ENCODE peak calls at places on chromosomes 4 and X, in seven cellular contexts. K is A549, W is left lung, B is HFF-Myc, Q is MM.1S, Y is fibroblast of the aortic adventitia, F is Panc1. Z is an unnamed sample.

GRCh38 chrX:429266-429825 is 42.6 kb upstream of the PPP2R3B start:
- DNase-seq in K (no peak), W (no peak), B (no peak), Q (no peak), Y (no peak), F (no peak), Z (no peak)

GRCh38 chr4:161252520-161253141 is 911.2 kb downstream of the FSTL5 start:
- DNase-seq in K (peak; percentile 39), W (no peak), B (no peak), Q (peak; percentile 74), Y (no peak), F (peak; percentile 33), Z (peak; percentile 64)

GRCh38 chrX:151983186-151983585 is 8.7 kb upstream of the GABRE start:
- DNase-seq in K (no peak), W (no peak), B (no peak), Q (no peak), Y (no peak), F (no peak), Z (no peak)

GRCh38 chr4:80266267-80266901 is at the start of gene FGF5:
- DNase-seq in K (no peak), W (peak; percentile 80), B (peak; percentile 52), Q (peak; percentile 9), Y (peak; percentile 89), F (no peak), Z (no peak)

GRCh38 chr4:62912531-62912930 is 1496.7 kb downstream of the TECRL start:
- DNase-seq in K (no peak), W (no peak), B (no peak), Q (no peak), Y (no peak), F (no peak), Z (no peak)

GRCh38 chrX:446243-446642 is 59.5 kb upstream of the PPP2R3B start:
- DNase-seq in K (no peak), W (peak; percentile 43), B (no peak), Q (no peak), Y (no peak), F (no peak), Z (no peak)

GRCh38 chrX:150062292-150063137 is 124.2 kb upstream of the EOLA2 start:
- DNase-seq in K (peak; percentile 13), W (no peak), B (peak; percentile 61), Q (no peak), Y (peak; percentile 36), F (no peak), Z (no peak)

GRCh38 chr4:1413221-1413663 is 7.0 kb upstream of the NKX1-1 start:
- DNase-seq in K (no peak), W (no peak), B (no peak), Q (no peak), Y (no peak), F (no peak), Z (no peak)

GRCh38 chr4:102449751-102450352 is 51.3 kb upstream of the NFKB1 start:
- DNase-seq in K (peak; percentile 62), W (no peak), B (no peak), Q (peak; percentile 83), Y (peak; percentile 76), F (peak; percentile 50), Z (peak; percentile 78)

GRCh38 chrX:56800307-56800706 is 71.3 kb downstream of the NBDY start:
- DNase-seq in K (no peak), W (no peak), B (no peak), Q (no peak), Y (no peak), F (no peak), Z (no peak)

GRCh38 chr4:102500371-102501175 is 586 bp upstream of the NFKB1 start:
- DNase-seq in K (peak; percentile 37), W (peak; percentile 85), B (no peak), Q (peak; percentile 55), Y (peak; percentile 61), F (no peak), Z (peak; percentile 63)

GRCh38 chr4:82569727-82570126 is 7.9 kb upstream of the TMEM150C start:
- DNase-seq in K (no peak), W (no peak), B (no peak), Q (no peak), Y (no peak), F (no peak), Z (no peak)

GRCh38 chrX:104112326-104112951 is at the start of gene ZCCHC18:
- DNase-seq in K (peak; percentile 4), W (peak; percentile 76), B (no peak), Q (peak; percentile 68), Y (peak; percentile 41), F (no peak), Z (peak; percentile 81)

GRCh38 chr4:10715696-10716095 is 31.1 kb upstream of the CLNK start:
- DNase-seq in K (no peak), W (no peak), B (peak; percentile 68), Q (no peak), Y (peak; percentile 70), F (no peak), Z (no peak)

GRCh38 chr4:7478665-7479064 is 43.9 kb upstream of the PSAPL1 start:
- DNase-seq in K (no peak), W (peak; percentile 56), B (no peak), Q (no peak), Y (no peak), F (no peak), Z (no peak)

GRCh38 chr4:1615786-1616573 is 68.1 kb downstream of the FAM53A start:
- DNase-seq in K (no peak), W (no peak), B (no peak), Q (no peak), Y (no peak), F (no peak), Z (no peak)

GRCh38 chr4:126318376-126318775 is 1003.6 kb downstream of the FAT4 start:
- DNase-seq in K (no peak), W (no peak), B (no peak), Q (no peak), Y (no peak), F (no peak), Z (no peak)

GRCh38 chr4:77473509-77473908 is 132.1 kb upstream of the CXCL13 start:
- DNase-seq in K (peak; percentile 17), W (no peak), B (no peak), Q (peak; percentile 48), Y (peak; percentile 39), F (peak; percentile 4), Z (peak; percentile 47)

GRCh38 chr4:84451546-84451945 is 47.5 kb downstream of the NKX6-1 start:
- DNase-seq in K (peak; percentile 6), W (no peak), B (no peak), Q (no peak), Y (peak; percentile 5), F (no peak), Z (peak; percentile 1)

DNA sequence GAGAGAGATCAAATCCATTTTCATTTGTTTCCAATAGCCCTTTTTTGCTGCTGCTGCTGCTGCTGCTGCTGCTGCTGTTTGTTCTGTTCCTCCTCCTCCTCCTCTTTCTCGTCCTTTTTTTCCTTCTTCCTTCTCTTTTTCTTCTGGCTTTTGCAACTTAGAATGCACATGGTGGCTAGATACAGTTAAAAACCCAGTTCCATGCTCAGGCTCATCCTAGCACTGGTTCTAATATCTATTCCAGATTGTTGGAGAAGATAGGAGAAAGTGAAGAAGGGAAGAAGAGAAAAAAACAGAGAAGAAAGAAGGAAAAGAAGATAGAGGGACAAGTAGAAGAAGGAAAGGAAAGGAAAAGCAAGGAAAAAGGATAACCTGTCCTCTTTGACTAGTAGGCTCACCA is 39.7 kb downstream of the VSIG4 start:
- DNase-seq in K (no peak), W (no peak), B (no peak), Q (no peak), Y (no peak), F (no peak), Z (no peak)
- H3K4me3 ChIP-seq in K (no peak overlapping the region), W (no peak overlapping the region), B (no peak overlapping the region), Q (no peak overlapping the region), Y (no peak overlapping the region), F (no peak overlapping the region), Z (no peak overlapping the region)

GRCh38 chrX:118644378-118644777 is 83.0 kb upstream of the IL13RA1 start:
- DNase-seq in K (peak; percentile 72), W (no peak), B (no peak), Q (no peak), Y (peak; percentile 40), F (peak; percentile 27), Z (peak; percentile 2)
- TF ChIP-seq CTCF in K (peak; percentile 69), W (peak; percentile 21), B (peak; percentile 11), Q (peak; percentile 25), Y (peak; percentile 36), F (peak; percentile 67), Z (no peak)

GRCh38 chr4:151228196-151229119 is 48.5 kb upstream of the PRSS48 start:
- DNase-seq in K (no peak), W (no peak), B (peak; percentile 27), Q (no peak), Y (peak; percentile 78), F (no peak), Z (no peak)
- H3K4me3 ChIP-seq in K (no peak overlapping the region), W (no peak overlapping the region), B (peak overlapping the region; percentile 51), Q (no peak overlapping the region), Y (peak overlapping the region; percentile 6), F (no peak overlapping the region), Z (no peak overlapping the region)

GRCh38 chr4:150006197-150006596 is 72.0 kb upstream of the DCLK2 start:
- DNase-seq in K (no peak), W (no peak), B (no peak), Q (no peak), Y (peak; percentile 76), F (no peak), Z (no peak)
- TF ChIP-seq CTCF in K (no peak), W (no peak), B (no peak), Q (no peak), Y (no peak), F (no peak), Z (no peak)

GRCh38 chr4:110799171-110799570 is 176.3 kb upstream of the PITX2 start:
- DNase-seq in K (no peak), W (no peak), B (no peak), Q (no peak), Y (no peak), F (no peak), Z (no peak)
- H3K4me3 ChIP-seq in K (no peak overlapping the region), W (no peak overlapping the region), B (no peak overlapping the region), Q (no peak overlapping the region), Y (no peak overlapping the region), F (no peak overlapping the region), Z (no peak overlapping the region)

GRCh38 chr4:107519057-107519456 is 201.0 kb downstream of the PAPSS1 start:
- DNase-seq in K (peak; percentile 8), W (no peak), B (peak; percentile 19), Q (peak; percentile 42), Y (peak; percentile 41), F (no peak), Z (peak; percentile 14)
- TF ChIP-seq CTCF in K (peak; percentile 16), W (peak; percentile 27), B (peak; percentile 59), Q (peak; percentile 61), Y (peak; percentile 39), F (peak; percentile 30), Z (peak; percentile 28)

GRCh38 chrX:46722742-46723568 is 36.0 kb downstream of the SLC9A7 start:
- DNase-seq in K (no peak), W (no peak), B (no peak), Q (no peak), Y (peak; percentile 44), F (no peak), Z (no peak)

GRCh38 chrX:46733226-46733625 is 25.7 kb downstream of the SLC9A7 start:
- DNase-seq in K (no peak), W (no peak), B (no peak), Q (no peak), Y (no peak), F (no peak), Z (no peak)

GRCh38 chrX:46730765-46731164 is 28.2 kb downstream of the SLC9A7 start:
- DNase-seq in K (no peak), W (no peak), B (no peak), Q (no peak), Y (no peak), F (no peak), Z (no peak)

GRCh38 chrX:46727445-46727844 is 31.5 kb downstream of the SLC9A7 start:
- DNase-seq in K (no peak), W (no peak), B (no peak), Q (no peak), Y (peak; percentile 47), F (no peak), Z (no peak)
- H3K4me3 ChIP-seq in K (no peak overlapping the region), W (no peak overlapping the region), B (no peak overlapping the region), Q (no peak overlapping the region), Y (no peak overlapping the region), F (no peak overlapping the region), Z (no peak overlapping the region)